ENCODE peak calls at places on chromosomes 5 and 9, in eight cellular contexts. L is ovary, B is prostate gland, M is uterus, I is body of pancreas, O is K562, C is HepG2, D is endothelial cell of umbilical vein. U is an unnamed sample.
A peak's percentile ranks its signal among the peaks of the same experiment; 100 is the strongest.

GRCh38 chr5:98248949-98249348 is 524.5 kb upstream of the RGMB start:
- DNase-seq in M (no peak), I (no peak), B (no peak), D (no peak), C (no peak), O (no peak), L (no peak), U (no peak)

GRCh38 chr5:103894882-103895281 is 332.3 kb upstream of the NUDT12 start:
- DNase-seq in L (no peak), D (no peak), B (no peak), O (no peak), M (no peak), I (no peak), C (no peak), U (no peak)

GRCh38 chr9:110578896-110579752 is at the start of gene SVEP1:
- DNase-seq in C (no peak), L (peak; percentile 26), D (peak; percentile 46), B (no peak), M (peak; percentile 31), O (no peak), I (peak; percentile 28), U (no peak)

GRCh38 chr9:76371901-76372300 is 22.3 kb downstream of the RFK start:
- DNase-seq in B (no peak), D (peak; percentile 59), M (no peak), O (no peak), C (no peak), I (no peak), L (no peak), U (no peak)

GRCh38 chr9:22809371-22809770 is 362.7 kb downstream of the DMRTA1 start:
- DNase-seq in O (no peak), M (no peak), L (no peak), D (no peak), I (no peak), C (no peak), B (no peak), U (no peak)

GRCh38 chr5:154078305-154078704 is 39.5 kb downstream of the MFAP3 start:
- DNase-seq in B (no peak), M (no peak), I (no peak), O (no peak), C (no peak), D (no peak), L (no peak), U (no peak)

GRCh38 chr5:146339715-146340259 is 1.1 kb downstream of the POU4F3 start:
- DNase-seq in D (no peak), C (no peak), M (no peak), B (no peak), I (no peak), L (no peak), O (no peak), U (no peak)

GRCh38 chr5:81393783-81394718 is at the start of gene ACOT12:
- DNase-seq in I (no peak), O (no peak), D (no peak), B (no peak), L (no peak), C (no peak), M (no peak), U (no peak)

GRCh38 chr5:151899400-151899799 is 25.3 kb downstream of the GLRA1 start:
- DNase-seq in I (no peak), M (no peak), B (no peak), C (no peak), O (no peak), D (no peak), L (no peak), U (no peak)

GRCh38 chr9:131237311-131237710 is 39.0 kb downstream of the FAM78A start:
- DNase-seq in M (no peak), B (no peak), I (no peak), C (no peak), O (no peak), D (peak; percentile 83), L (no peak), U (no peak)

GRCh38 chr9:81052846-81053245 is 636.5 kb downstream of the TLE1 start:
- DNase-seq in M (no peak), D (no peak), O (no peak), B (no peak), L (no peak), I (no peak), C (no peak), U (no peak)

GRCh38 chr9:105040462-105040861 is 112.5 kb upstream of the ABCA1 start:
- DNase-seq in I (no peak), M (no peak), L (no peak), C (no peak), B (no peak), D (no peak), O (no peak), U (no peak)

GRCh38 chr5:142059304-142059940 is 46.6 kb upstream of the GNPDA1 start:
- DNase-seq in D (no peak), M (no peak), I (peak; percentile 62), B (no peak), L (no peak), O (no peak), C (peak; percentile 20), U (no peak)

GRCh38 chr9:131330814-131331600 is 41.5 kb downstream of the PLPP7 start:
- DNase-seq in M (no peak), O (peak; percentile 98), I (no peak), C (no peak), B (no peak), L (no peak), D (peak; percentile 99), U (no peak)

GRCh38 chr9:94861589-94862241 is 135.2 kb downstream of the AOPEP start:
- DNase-seq in B (no peak), I (no peak), C (no peak), M (peak; percentile 69), L (no peak), D (no peak), O (no peak), U (no peak)

GRCh38 chr5:78004559-78004958 is 228.4 kb upstream of the TBCA start:
- DNase-seq in L (no peak), D (no peak), I (no peak), B (no peak), O (no peak), C (no peak), M (no peak), U (no peak)

GRCh38 chr5:759111-759741 is 25.3 kb downstream of the ZDHHC11B start:
- DNase-seq in C (peak; percentile 81), M (no peak), B (peak; percentile 5), O (peak; percentile 15), D (no peak), L (peak; percentile 28), I (peak; percentile 82), U (no peak)

GRCh38 chr5:134594797-134595457 is 37.7 kb downstream of the SAR1B start:
- DNase-seq in L (no peak), D (no peak), B (no peak), C (no peak), O (no peak), M (no peak), I (no peak), U (no peak)

GRCh38 chr5:134594336-134594735 is 38.3 kb downstream of the SAR1B start:
- DNase-seq in C (peak; percentile 59), I (no peak), M (no peak), L (no peak), O (no peak), D (no peak), B (no peak), U (no peak)

GRCh38 chr5:134590992-134591659 is 41.5 kb downstream of the SAR1B start:
- DNase-seq in C (peak; percentile 71), O (no peak), D (no peak), M (no peak), B (no peak), I (no peak), L (no peak), U (no peak)

GRCh38 chr5:134592141-134592746 is 40.4 kb downstream of the SAR1B start:
- DNase-seq in I (no peak), L (no peak), D (peak; percentile 16), M (no peak), C (no peak), O (no peak), B (no peak), U (no peak)

GRCh38 chr5:134595458-134595838 is 37.2 kb downstream of the SAR1B start:
- DNase-seq in M (no peak), D (no peak), L (no peak), I (no peak), O (no peak), B (no peak), C (no peak), U (no peak)
- H3K27ac ChIP-seq in M (no peak overlapping the region), D (no peak overlapping the region), L (no peak overlapping the region), I (no peak overlapping the region), O (no peak overlapping the region), B (no peak overlapping the region), C (no peak overlapping the region), U (no peak overlapping the region)

DNA sequence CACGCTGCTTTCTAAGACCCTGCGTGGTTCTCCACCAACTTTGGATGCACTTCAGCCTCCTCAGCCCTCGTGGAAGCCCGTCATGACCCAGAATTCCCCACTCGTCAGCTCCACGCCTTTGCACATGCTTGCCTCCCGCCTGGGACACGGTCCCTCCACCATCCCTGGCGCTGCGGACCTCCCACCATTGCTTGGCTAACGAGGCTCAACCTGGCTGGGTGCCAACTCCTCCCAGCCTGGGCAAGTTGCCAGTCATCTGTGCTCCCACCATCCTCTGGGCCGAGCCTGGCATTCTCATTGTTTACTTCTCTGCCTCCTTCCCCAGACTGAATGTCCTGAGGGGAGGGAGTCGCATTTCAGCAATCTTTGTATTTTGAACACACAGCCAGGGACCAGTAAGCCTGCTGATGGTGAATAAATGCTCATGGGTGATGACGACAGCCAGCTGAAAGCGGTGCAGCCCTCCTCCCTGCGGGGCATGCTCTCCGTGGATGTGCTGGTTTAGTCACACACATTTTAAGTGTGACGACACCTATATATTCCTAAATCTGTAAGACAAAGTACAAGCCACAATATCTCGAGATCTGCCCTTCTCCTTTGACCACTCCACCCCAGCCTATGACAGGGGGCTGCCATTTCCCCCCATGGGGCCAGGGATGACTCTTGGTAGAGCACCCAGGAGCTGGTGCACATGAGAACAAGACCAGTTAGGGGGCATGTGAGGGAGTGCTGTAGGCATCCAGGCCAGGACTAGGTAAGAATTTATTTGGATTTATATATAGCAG is 37.6 kb downstream of the ANKRD33B start:
- DNase-seq in I (peak; percentile 70), M (peak; percentile 89), B (peak; percentile 58), L (peak; percentile 86), O (peak; percentile 55), C (peak; percentile 47), D (peak; percentile 97), U (peak; percentile 12)
- TF ChIP-seq POLR2A in I (no peak), M (no peak), B (no peak), L (no peak), O (no peak), C (no peak), D (no peak), U (no peak)

DNA sequence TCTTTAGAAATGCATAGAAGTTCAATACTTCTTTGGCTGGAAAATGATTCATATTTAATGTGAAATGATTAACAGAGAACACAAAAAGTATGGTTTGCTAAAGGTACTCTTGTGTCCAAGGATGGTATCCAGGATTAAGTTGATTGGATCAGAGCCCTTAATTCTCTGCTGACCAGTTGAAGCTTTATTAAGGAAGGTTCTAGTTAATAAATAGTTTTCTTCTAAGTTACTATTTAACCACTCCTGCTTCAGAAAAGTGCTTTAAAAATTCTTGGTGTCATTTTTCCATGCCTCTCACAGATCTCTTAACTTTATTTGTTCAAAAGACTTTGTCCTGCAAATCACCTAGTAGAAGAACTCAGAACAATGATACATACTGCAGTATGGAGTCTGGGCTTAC is 134.3 kb downstream of the MEF2C start:
- DNase-seq in O (no peak), L (no peak), D (no peak), M (no peak), C (no peak), B (no peak), I (no peak), U (no peak)
- H3K27ac ChIP-seq in O (no peak overlapping the region), L (no peak overlapping the region), D (no peak overlapping the region), M (no peak overlapping the region), C (no peak overlapping the region), B (no peak overlapping the region), I (no peak overlapping the region), U (no peak overlapping the region)

GRCh38 chr5:149319174-149319573 is 26.1 kb upstream of the GRPEL2 start:
- DNase-seq in L (no peak), M (no peak), I (no peak), D (no peak), C (no peak), B (no peak), O (no peak), U (no peak)
- TF ChIP-seq POLR2A in L (no peak), M (no peak), I (no peak), D (no peak), C (no peak), B (no peak), O (no peak), U (no peak)

U was measured in esophagus squamous epithelium.